ENCODE peak calls at places on chromosomes 6 and 20, in eight cellular contexts. P is iris pigment epithelial cell; N is A549; X is right cardiac atrium; I is T-cell; O is stimulated activated CD4-positive, alpha-beta T cell treated with anti-CD3 and anti-CD28 coated beads, Interleukin-15, amount 100 ng/mL, for 24 hours; T is NCI-H345; Y is posterior cingulate gyrus. S is an unnamed sample.

GRCh38 chr20:35093245-35093884 is 758 bp upstream of the TRPC4AP start:
- DNase-seq in P (peak; percentile 85), N (peak; percentile 47), X (no peak), I (no peak), O (peak; percentile 59), T (no peak), Y (no peak), S (no peak)

GRCh38 chr20:10696650-10697049 is 22.9 kb upstream of the JAG1 start:
- DNase-seq in P (no peak), N (no peak), X (no peak), I (no peak), O (peak; percentile 19), T (no peak), Y (no peak), S (no peak)

GRCh38 chr6:89139509-89140346 is 6.1 kb upstream of the PM20D2 start:
- DNase-seq in P (no peak), N (no peak), X (no peak), I (no peak), O (no peak), T (no peak), Y (no peak), S (no peak)

GRCh38 chr6:148771212-148771601 is 24.4 kb downstream of the UST start:
- DNase-seq in P (no peak), N (no peak), X (peak; percentile 45), I (no peak), O (no peak), T (peak; percentile 80), Y (no peak), S (no peak)

GRCh38 chr20:20368414-20369352 is 779 bp downstream of the INSM1 start:
- DNase-seq in P (no peak), N (no peak), X (no peak), I (no peak), O (peak; percentile 45), T (peak; percentile 61), Y (no peak), S (no peak)

GRCh38 chr6:12849420-12850200 is 133.0 kb downstream of the PHACTR1 start:
- DNase-seq in P (peak; percentile 25), N (no peak), X (no peak), I (no peak), O (no peak), T (no peak), Y (no peak), S (no peak)

GRCh38 chr6:157599191-157599590 is 218.2 kb downstream of the ZDHHC14 start:
- DNase-seq in P (no peak), N (no peak), X (no peak), I (no peak), O (no peak), T (no peak), Y (no peak), S (no peak)

GRCh38 chr6:54286141-54286540 is 22.1 kb upstream of the TINAG start:
- DNase-seq in P (peak; percentile 23), N (no peak), X (no peak), I (no peak), O (no peak), T (no peak), Y (no peak), S (no peak)

GRCh38 chr20:49318430-49319203 is 40.8 kb upstream of the ZNFX1 start:
- DNase-seq in P (no peak), N (no peak), X (peak; percentile 54), I (peak; percentile 16), O (peak; percentile 28), T (peak; percentile 19), Y (no peak), S (peak; percentile 7)

GRCh38 chr6:146351018-146351417 is 192.6 kb upstream of the RAB32 start:
- DNase-seq in P (no peak), N (no peak), X (no peak), I (no peak), O (no peak), T (no peak), Y (no peak), S (no peak)

GRCh38 chr6:155967326-155967725 is 511.7 kb upstream of the NOX3 start:
- DNase-seq in P (no peak), N (no peak), X (no peak), I (no peak), O (no peak), T (no peak), Y (no peak), S (no peak)

S was measured in T-helper 9 cell.